ENCODE peak calls at places on chromosomes 11 and 22, in seven cellular contexts. O is uterus; I is effector memory CD4-positive, alpha-beta T cell; R is NCI-H1436; D is activated CD4-positive, alpha-beta T cell treated with anti-CD3 and anti-CD28 coated beads for 24 hours; B is activated T-cell treated with anti-CD3 and anti-CD28 coated beads for 48 hours; F is frontal cortex. Q is an unnamed sample.

GRCh38 chr11:34313099-34313517 is 44.7 kb downstream of the ABTB2 start:
- DNase-seq in I (no peak), R (no peak), B (no peak), F (peak; percentile 42), O (peak; percentile 45), D (no peak), Q (no peak)

GRCh38 chr11:76885390-76886097 is 24.8 kb downstream of the ACER3 start:
- DNase-seq in R (no peak), B (no peak), F (no peak), I (no peak), D (no peak), O (no peak), Q (no peak)

GRCh38 chr22:26483439-26484359 is at the start of the genes HPS4 and SRRD:
- DNase-seq in O (peak; percentile 89), I (peak; percentile 89), F (peak; percentile 92), B (peak; percentile 94), R (peak; percentile 86), D (peak; percentile 86), Q (peak; percentile 88)

GRCh38 chr11:33936745-33937612 is 45.1 kb upstream of the LMO2 start:
- DNase-seq in R (peak; percentile 52), I (no peak), D (no peak), B (no peak), O (peak; percentile 52), F (peak; percentile 14), Q (no peak)

GRCh38 chr22:48591286-48592065 is 1236.2 kb downstream of the BRD1 start:
- DNase-seq in R (no peak), D (no peak), O (no peak), I (no peak), F (no peak), B (no peak), Q (no peak)

GRCh38 chr11:5476184-5476819 is 12.2 kb upstream of the OR52D1 start:
- DNase-seq in R (no peak), O (no peak), D (peak; percentile 5), I (no peak), F (peak; percentile 39), B (peak; percentile 7), Q (no peak)

GRCh38 chr22:46090051-46090591 is 60.2 kb upstream of the PPARA start:
- DNase-seq in O (peak; percentile 69), I (no peak), F (no peak), B (no peak), R (peak; percentile 48), D (no peak), Q (no peak)

GRCh38 chr11:114036156-114036811 is 23.2 kb upstream of the ZBTB16 start:
- DNase-seq in I (peak; percentile 28), R (no peak), F (peak; percentile 76), O (peak; percentile 87), B (peak; percentile 47), D (peak; percentile 35), Q (peak; percentile 4)

GRCh38 chr11:12769834-12770345 is 95.7 kb downstream of the TEAD1 start:
- DNase-seq in R (no peak), D (no peak), F (no peak), B (no peak), I (no peak), O (no peak), Q (no peak)

GRCh38 chr11:79431535-79431934 is 9.3 kb downstream of the TENM4 start:
- DNase-seq in I (no peak), R (no peak), D (no peak), B (no peak), O (no peak), F (no peak), Q (no peak)

GRCh38 chr11:95152878-95153856 is 63.5 kb downstream of the ENDOD1 start:
- DNase-seq in D (no peak), I (no peak), R (no peak), F (no peak), B (no peak), O (no peak), Q (no peak)

GRCh38 chr11:72736452-72737069 is 15.6 kb downstream of the ARAP1 start:
- DNase-seq in R (no peak), F (no peak), D (peak; percentile 39), B (peak; percentile 52), O (no peak), I (peak; percentile 48), Q (peak; percentile 66)

GRCh38 chr11:19770277-19770676 is 57.6 kb downstream of the NAV2 start:
- DNase-seq in R (no peak), O (no peak), B (no peak), D (no peak), F (no peak), I (no peak), Q (no peak)

GRCh38 chr22:19718255-19719054 is 4.2 kb downstream of the SEPTIN5 start:
- DNase-seq in B (no peak), F (no peak), R (peak; percentile 26), O (no peak), D (no peak), I (no peak), Q (no peak)

Q was measured in T-helper 22 cell.